ENCODE peak calls at places on chromosome X, in five cellular contexts. O is fibroblast of mammary gland, M is nephron progenitor cell, X is NCI-H510A, N is cardiac muscle cell. B is an unnamed sample.
A peak's percentile ranks its signal among the peaks of the same experiment; 100 is the strongest.

GRCh38 chrX:110181459-110182137 is 136.3 kb downstream of the AMMECR1 start:
- DNase-seq in N (no peak), M (no peak), O (no peak), X (no peak), B (no peak)

GRCh38 chrX:129845616-129846190 is 2.0 kb upstream of the ZDHHC9 start:
- DNase-seq in M (no peak), N (no peak), O (no peak), X (no peak), B (no peak)

GRCh38 chrX:113390531-113390930 is 549.9 kb upstream of the AMOT start:
- DNase-seq in M (no peak), X (no peak), O (no peak), N (no peak), B (no peak)

GRCh38 chrX:49106930-49107329 is 16.6 kb downstream of the GPKOW start:
- DNase-seq in O (peak; percentile 49), N (peak; percentile 22), X (no peak), M (peak; percentile 25), B (peak; percentile 33)

GRCh38 chrX:20455001-20455400 is 188.3 kb upstream of the RPS6KA3 start:
- DNase-seq in N (no peak), O (peak; percentile 36), X (no peak), M (no peak), B (no peak)

GRCh38 chrX:66728818-66729271 is 90.0 kb upstream of the EDA2R start:
- DNase-seq in O (peak; percentile 78), M (peak; percentile 49), X (peak; percentile 2), N (peak; percentile 74), B (peak; percentile 55)

GRCh38 chrX:1205681-1206611 is 6.5 kb downstream of the CRLF2 start:
- DNase-seq in N (peak; percentile 76), X (no peak), M (peak; percentile 14), O (peak; percentile 63), B (peak; percentile 88)

GRCh38 chrX:16628954-16629595 is 20.9 kb upstream of the S100G start:
- DNase-seq in X (no peak), N (peak; percentile 62), O (no peak), M (peak; percentile 23), B (peak; percentile 36)

GRCh38 chrX:107731831-107732502 is 43.6 kb downstream of the TSC22D3 start:
- DNase-seq in O (peak; percentile 87), M (peak; percentile 39), X (peak; percentile 47), N (peak; percentile 98), B (peak; percentile 60)

GRCh38 chrX:79259073-79259689 is 108.0 kb downstream of the ITM2A start:
- DNase-seq in O (peak; percentile 14), X (no peak), N (no peak), M (no peak), B (peak; percentile 10)

GRCh38 chrX:13719192-13719856 is 15.1 kb downstream of the TRAPPC2 start:
- DNase-seq in O (no peak), X (no peak), N (no peak), M (no peak), B (no peak)

GRCh38 chrX:115339441-115340025 is 50.0 kb downstream of the LUZP4 start:
- DNase-seq in O (peak; percentile 76), N (no peak), M (no peak), X (no peak), B (no peak)

GRCh38 chrX:25810202-25810601 is 327.9 kb upstream of the MAGEB18 start:
- DNase-seq in M (no peak), X (no peak), N (no peak), O (peak; percentile 2), B (no peak)

GRCh38 chrX:107154787-107155620 is 36.4 kb upstream of the RBM41 start:
- DNase-seq in M (no peak), X (no peak), N (no peak), O (peak; percentile 59), B (no peak)

GRCh38 chrX:123905334-123905733 is 45.5 kb downstream of the XIAP start:
- DNase-seq in O (no peak), N (no peak), M (no peak), X (no peak), B (no peak)

GRCh38 chrX:132612990-132613564 is 124.2 kb upstream of the MBNL3 start:
- DNase-seq in X (peak; percentile 3), O (peak; percentile 28), M (peak; percentile 62), N (peak; percentile 81), B (peak; percentile 61)

GRCh38 chrX:137363559-137363958 is 202.4 kb upstream of the ZIC3 start:
- DNase-seq in M (no peak), X (no peak), O (no peak), N (no peak), B (no peak)

GRCh38 chrX:37818031-37818430 is 29.3 kb downstream of the DYNLT3 start:
- DNase-seq in O (no peak), X (no peak), M (no peak), N (no peak), B (no peak)